ENCODE peak calls at places on chromosomes 4 and X, in eight cellular contexts. E is stomach, G is NAMALWA, F is transverse colon, S is AG04450, I is bronchial epithelial cell, R is T follicular helper cell, Y is non-pigmented ciliary epithelial cell. Z is an unnamed sample.

GRCh38 chr4:153750197-153750817 is 9.5 kb downstream of the RNF175 start:
- DNase-seq in R (peak), F (peak), I (peak), E (peak), G (peak), Y (peak), S (peak), Z (peak)

GRCh38 chr4:112855058-112855457 is 194.4 kb upstream of the ANK2 start:
- DNase-seq in G (no peak), Y (no peak), R (no peak), I (no peak), S (no peak), E (no peak), F (no peak), Z (no peak)

GRCh38 chrX:48945517-48946348 is 11.7 kb downstream of the OTUD5 start:
- DNase-seq in F (peak), S (peak), G (peak), I (peak), R (peak), E (peak), Y (no peak), Z (peak)

GRCh38 chrX:103536071-103536470 is 16.8 kb upstream of the RAB40A start:
- DNase-seq in G (no peak), Y (no peak), S (no peak), I (no peak), R (no peak), F (no peak), E (no peak), Z (no peak)

GRCh38 chr4:37717575-37717974 is 31.4 kb upstream of the RELL1 start:
- DNase-seq in F (no peak), E (no peak), S (peak), Y (no peak), I (peak), R (no peak), G (no peak), Z (no peak)

GRCh38 chr4:82989567-82990429 is 20.8 kb downstream of the LIN54 start:
- DNase-seq in G (no peak), Y (no peak), F (no peak), S (no peak), R (no peak), E (no peak), I (no peak), Z (no peak)

GRCh38 chrX:26100421-26100920 is 37.7 kb upstream of the MAGEB18 start:
- DNase-seq in F (no peak), S (no peak), R (no peak), I (no peak), E (no peak), G (no peak), Y (no peak), Z (no peak)

GRCh38 chrX:54447461-54447860 is 7.3 kb downstream of the TSR2 start:
- DNase-seq in I (peak), S (no peak), Y (no peak), G (peak), E (no peak), F (no peak), R (no peak), Z (no peak)

GRCh38 chr4:150978738-150979575 is 36.1 kb downstream of the LRBA start:
- DNase-seq in G (no peak), Y (no peak), S (no peak), F (no peak), I (peak), R (no peak), E (no peak), Z (no peak)

GRCh38 chrX:23008431-23009099 is 8.8 kb downstream of the DDX53 start:
- DNase-seq in Y (peak), E (no peak), I (peak), F (no peak), R (no peak), G (peak), S (no peak), Z (no peak)

GRCh38 chr4:38310446-38311043 is 350.3 kb downstream of the PTTG2 start:
- DNase-seq in I (no peak), E (no peak), R (peak), G (peak), Y (no peak), F (peak), S (no peak), Z (no peak)

GRCh38 chrX:106875151-106875550 is 28.0 kb downstream of the RIPPLY1 start:
- DNase-seq in F (no peak), G (no peak), Y (no peak), R (no peak), E (no peak), S (no peak), I (no peak), Z (no peak)

GRCh38 chrX:34656467-34656841 is 631 bp downstream of the TMEM47 start:
- DNase-seq in G (no peak), R (no peak), S (no peak), Y (no peak), F (no peak), E (no peak), I (no peak), Z (peak)

GRCh38 chr4:2793578-2793919 is 664 bp downstream of the SH3BP2 start:
- DNase-seq in I (peak), F (peak), Y (no peak), G (no peak), R (no peak), E (peak), S (no peak), Z (peak)

GRCh38 chr4:187304131-187304530 is 580.5 kb upstream of the FAT1 start:
- DNase-seq in E (no peak), G (no peak), F (no peak), Y (no peak), I (no peak), S (no peak), R (no peak), Z (no peak)

GRCh38 chr4:86816463-86817107 is 32.6 kb downstream of the SLC10A6 start:
- DNase-seq in G (no peak), S (no peak), I (no peak), F (no peak), Y (no peak), E (no peak), R (no peak), Z (no peak)

GRCh38 chrX:44432641-44433040 is 89.2 kb upstream of the EFHC2 start:
- DNase-seq in R (no peak), E (no peak), F (no peak), G (peak), S (peak), Y (no peak), I (peak), Z (no peak)

GRCh38 chrX:54076903-54077302 is 32.6 kb upstream of the PHF8 start:
- DNase-seq in G (no peak), R (no peak), I (peak), E (no peak), F (no peak), S (peak), Y (no peak), Z (no peak)

GRCh38 chrX:38282044-38282443 is 45.3 kb downstream of the RPGR start:
- DNase-seq in E (no peak), Y (no peak), G (no peak), S (no peak), I (no peak), R (no peak), F (no peak), Z (peak)

GRCh38 chr4:73415807-73416238 is 11.7 kb downstream of the ALB start:
- DNase-seq in G (no peak), S (no peak), R (no peak), Y (no peak), F (no peak), E (no peak), I (no peak), Z (no peak)

GRCh38 chr4:26120098-26120795 is 200.6 kb upstream of the RBPJ start:
- DNase-seq in F (no peak), Y (no peak), E (no peak), I (peak), R (no peak), S (no peak), G (no peak), Z (no peak)

GRCh38 chrX:15956684-15957083 is 102.1 kb upstream of the AP1S2 start:
- DNase-seq in Y (peak), R (no peak), S (no peak), E (no peak), G (no peak), F (no peak), I (peak), Z (no peak)

GRCh38 chrX:23779025-23779424 is 3.9 kb upstream of the SAT1 start:
- DNase-seq in G (no peak), R (no peak), Y (no peak), S (no peak), I (peak), F (no peak), E (no peak), Z (no peak)

GRCh38 chrX:135345328-135345645 is 36.0 kb downstream of the ETDC start:
- DNase-seq in I (peak), G (no peak), R (no peak), S (no peak), E (peak), Y (no peak), F (peak), Z (peak)

GRCh38 chr4:84050014-84050413 is 449.1 kb downstream of the NKX6-1 start:
- DNase-seq in Y (no peak), I (no peak), S (no peak), R (no peak), E (no peak), G (no peak), F (no peak), Z (no peak)

GRCh38 chr4:185623444-185624247 is 88.3 kb upstream of the PDLIM3 start:
- DNase-seq in R (no peak), G (no peak), S (no peak), Y (no peak), I (no peak), F (no peak), E (no peak), Z (no peak)

GRCh38 chr4:151260526-151260925 is 16.4 kb upstream of the PRSS48 start:
- DNase-seq in R (no peak), E (no peak), I (peak), Y (no peak), F (no peak), G (no peak), S (no peak), Z (no peak)

GRCh38 chrX:104618106-104618895 is 52.3 kb downstream of the IL1RAPL2 start:
- DNase-seq in Y (no peak), I (peak), R (no peak), S (no peak), F (no peak), E (no peak), G (no peak), Z (no peak)

GRCh38 chrX:149151805-149152757 is 353.0 kb downstream of the IDS start:
- DNase-seq in R (no peak), G (no peak), Y (peak), I (peak), E (no peak), S (no peak), F (no peak), Z (no peak)

GRCh38 chr4:95129708-95130343 is 372.1 kb downstream of the BMPR1B start:
- DNase-seq in G (peak), I (peak), F (no peak), R (no peak), Y (peak), E (no peak), S (peak), Z (peak)

GRCh38 chrX:44669626-44670025 is 127.0 kb upstream of the FUNDC1 start:
- DNase-seq in R (no peak), G (no peak), I (peak), Y (no peak), F (no peak), E (no peak), S (no peak), Z (no peak)

GRCh38 chrX:150143721-150144440 is 205.6 kb upstream of the EOLA2 start:
- DNase-seq in F (no peak), S (no peak), I (no peak), E (no peak), R (no peak), Y (no peak), G (no peak), Z (no peak)

GRCh38 chr4:79050521-79050880 is 111.3 kb upstream of the PAQR3 start:
- DNase-seq in S (no peak), E (no peak), R (no peak), I (no peak), F (no peak), Y (no peak), G (no peak), Z (no peak)

GRCh38 chrX:109732319-109732779 is 708 bp downstream of the ACSL4 start:
- DNase-seq in E (no peak), I (peak), G (peak), S (no peak), F (no peak), R (no peak), Y (no peak), Z (no peak)

GRCh38 chrX:154443479-154443910 is 446 bp upstream of the FAM50A start:
- DNase-seq in I (no peak), Y (no peak), E (no peak), S (no peak), F (no peak), G (no peak), R (no peak), Z (no peak)

GRCh38 chrX:127302841-127303240 is 483.3 kb downstream of the PRR32 start:
- DNase-seq in I (no peak), E (no peak), S (no peak), R (no peak), G (no peak), F (no peak), Y (no peak), Z (no peak)

GRCh38 chr4:66972087-66972486 is 573.2 kb downstream of the CENPC start:
- DNase-seq in F (no peak), I (no peak), R (no peak), E (no peak), S (no peak), Y (peak), G (no peak), Z (no peak)

GRCh38 chrX:140091276-140091886 is 126.1 kb upstream of the CXorf66 start:
- DNase-seq in R (peak), I (no peak), E (peak), G (no peak), Y (no peak), S (no peak), F (peak), Z (peak)

Z was measured in adrenal gland.